ENCODE peak calls at places on chromosomes 11 and 22, in eight cellular contexts. P, V, L, I, F, J, H and O are unnamed samples.

GRCh38 chr11:64226507-64227051 is 505 bp downstream of the NUDT22 start:
- DNase-seq in F (peak), L (no peak), I (no peak), V (no peak), J (no peak), H (no peak), P (peak), O (no peak)

GRCh38 chr11:63020671-63021255 is 5.1 kb upstream of the SLC22A8 start:
- DNase-seq in F (peak), H (no peak), P (no peak), J (peak), I (no peak), L (no peak), V (no peak), O (no peak)

GRCh38 chr22:37179126-37179470 is 8.9 kb downstream of the C1QTNF6 start:
- DNase-seq in P (peak), V (no peak), F (no peak), I (no peak), J (no peak), L (no peak), H (no peak), O (no peak)

GRCh38 chr11:127651888-127652221 is 651.3 kb upstream of the KIRREL3 start:
- DNase-seq in V (no peak), L (no peak), H (no peak), J (no peak), I (peak), P (no peak), F (no peak), O (no peak)

GRCh38 chr22:36191106-36191836 is 10.3 kb downstream of the APOL4 start:
- DNase-seq in F (no peak), J (no peak), P (no peak), H (peak), V (peak), L (peak), I (no peak), O (peak)

GRCh38 chr22:48919187-48919590 is 908.5 kb downstream of the BRD1 start:
- DNase-seq in F (no peak), J (no peak), H (no peak), V (peak), I (no peak), L (no peak), P (peak), O (no peak)

GRCh38 chr11:45333506-45333971 is 47.4 kb upstream of the SYT13 start:
- DNase-seq in V (no peak), J (peak), H (peak), P (no peak), L (peak), I (peak), F (peak), O (peak)

GRCh38 chr11:128565881-128566280 is 21.5 kb downstream of the ETS1 start:
- DNase-seq in H (no peak), P (no peak), J (no peak), F (no peak), L (no peak), V (no peak), I (no peak), O (no peak)

GRCh38 chr11:33694346-33695050 is 6.1 kb downstream of the C11orf91 start:
- DNase-seq in V (no peak), F (no peak), I (no peak), P (no peak), J (no peak), H (no peak), L (no peak), O (no peak)

GRCh38 chr11:110305169-110306018 is 9.0 kb upstream of the RDX start:
- DNase-seq in J (peak), F (no peak), I (no peak), V (no peak), P (no peak), L (peak), H (peak), O (no peak)

GRCh38 chr11:86069408-86070086 is 663 bp upstream of the PICALM start:
- DNase-seq in H (peak), P (no peak), J (peak), L (peak), F (no peak), V (no peak), I (peak), O (peak)

GRCh38 chr11:63666874-63667273 is 4.3 kb downstream of the ATL3 start:
- DNase-seq in J (no peak), H (peak), V (no peak), P (no peak), F (no peak), L (peak), I (peak), O (peak)

GRCh38 chr11:46335271-46335670 is 12.0 kb upstream of the DGKZ start:
- DNase-seq in P (no peak), V (no peak), J (no peak), L (no peak), F (no peak), I (no peak), H (no peak), O (no peak)

GRCh38 chr11:124277809-124278208 is 21.6 kb downstream of the OR8G5 start:
- DNase-seq in I (no peak), F (no peak), L (no peak), J (no peak), P (no peak), V (no peak), H (peak), O (no peak)

GRCh38 chr11:47489395-47489755 is 40.4 kb upstream of the RAPSN start:
- DNase-seq in I (no peak), L (peak), V (no peak), F (no peak), J (no peak), H (no peak), P (no peak), O (no peak)

GRCh38 chr11:5229388-5229787 is 2.5 kb upstream of the HBB start:
- DNase-seq in F (no peak), J (no peak), L (no peak), V (no peak), H (no peak), I (no peak), P (no peak), O (no peak)

GRCh38 chr11:118998822-118999221 is 884 bp downstream of the CENATAC start:
- DNase-seq in V (no peak), J (peak), I (peak), F (no peak), P (no peak), H (peak), L (peak), O (peak)

GRCh38 chr11:114571712-114572111 is 12.0 kb upstream of the NXPE1 start:
- DNase-seq in L (no peak), F (peak), H (no peak), J (no peak), I (no peak), P (no peak), V (no peak), O (no peak)

GRCh38 chr22:36430863-36431262 is 43.1 kb upstream of the MYH9 start:
- DNase-seq in P (no peak), L (no peak), F (no peak), H (no peak), J (peak), V (no peak), I (peak), O (no peak)

GRCh38 chr11:76215946-76216345 is 9.6 kb upstream of the WNT11 start:
- DNase-seq in H (no peak), I (peak), V (no peak), P (no peak), J (no peak), L (peak), F (no peak), O (peak)

GRCh38 chr22:36853407-36854099 is 7.3 kb upstream of the NCF4 start:
- DNase-seq in I (peak), J (peak), H (peak), V (peak), F (peak), P (peak), L (peak), O (peak)

GRCh38 chr11:104001474-104001873 is 35.0 kb upstream of the DDI1 start:
- DNase-seq in P (no peak), V (no peak), L (peak), I (peak), H (peak), J (no peak), F (no peak), O (no peak)

GRCh38 chr22:33957086-33957485 is 36.8 kb upstream of the LARGE1 start:
- DNase-seq in J (no peak), H (no peak), L (no peak), I (no peak), V (no peak), P (no peak), F (no peak), O (no peak)

GRCh38 chr11:30328676-30329075 is 5.8 kb downstream of the ARL14EP start:
- DNase-seq in F (no peak), P (no peak), J (no peak), V (no peak), I (no peak), H (peak), L (peak), O (peak)

GRCh38 chr11:68840661-68841653 is 759 bp downstream of the CPT1A start:
- DNase-seq in I (no peak), L (peak), P (peak), V (peak), J (peak), H (peak), F (no peak), O (no peak)

GRCh38 chr11:43905788-43906187 is 25.2 kb downstream of the ALKBH3 start:
- DNase-seq in F (no peak), V (no peak), I (peak), J (no peak), P (no peak), L (peak), H (peak), O (peak)

GRCh38 chr11:123729602-123730001 is 11.9 kb downstream of the ZNF202 start:
- DNase-seq in P (no peak), I (no peak), J (no peak), L (peak), V (no peak), H (no peak), F (no peak), O (peak)

GRCh38 chr11:108997826-108998225 is 333.0 kb downstream of the DDX10 start:
- DNase-seq in J (no peak), F (no peak), H (no peak), P (no peak), V (no peak), L (no peak), I (no peak), O (no peak)

GRCh38 chr11:8229299-8230177 is 34.1 kb downstream of the LMO1 start:
- DNase-seq in I (no peak), V (no peak), H (peak), L (no peak), J (no peak), F (no peak), P (peak), O (no peak)

DNA sequence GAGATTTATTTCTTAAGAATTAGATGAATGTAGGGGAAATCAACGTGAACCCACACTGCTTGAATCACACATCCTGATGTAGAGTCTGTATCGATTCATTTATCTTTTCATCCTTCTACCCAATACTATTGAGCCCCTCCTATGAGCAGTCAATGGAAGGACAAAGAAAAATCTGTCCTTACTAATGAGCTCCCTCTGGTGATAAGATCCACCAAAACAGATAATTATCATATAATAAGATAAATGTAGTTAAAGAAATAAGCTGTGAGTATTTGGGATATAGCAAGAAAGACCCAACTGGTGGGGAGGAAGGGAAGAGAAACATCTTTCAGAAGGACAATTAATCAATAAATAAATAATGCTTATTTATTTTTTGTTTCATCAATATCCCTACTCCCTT is 385.1 kb upstream of the CCDC90B start:
- DNase-seq in L (peak), H (no peak), P (no peak), I (no peak), F (no peak), J (no peak), V (no peak), O (peak)
- TF ChIP-seq CTCF in L (peak), H (no peak), P (peak), I (no peak), F (no peak), J (no peak), V (no peak), O (peak)

DNA sequence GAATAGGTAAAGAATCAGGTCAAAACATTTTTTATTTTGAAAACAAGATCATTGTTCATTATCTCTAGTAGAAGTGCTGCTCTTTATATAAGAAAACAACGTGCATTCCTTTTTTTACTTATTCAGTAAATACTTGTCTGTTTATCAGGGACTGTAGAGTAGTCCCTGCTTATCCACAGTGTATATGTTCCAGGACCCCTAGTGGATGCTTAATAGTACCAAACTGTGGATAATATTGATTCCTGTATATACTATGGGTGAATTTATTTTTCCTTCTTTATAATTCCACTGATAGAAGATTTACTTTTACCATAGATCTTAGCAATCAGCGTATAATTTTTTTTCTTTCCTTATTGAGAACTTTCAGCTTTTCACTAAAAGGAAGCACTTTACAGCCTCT is 32.6 kb downstream of the CEP295 start:
- DNase-seq in V (no peak), I (no peak), P (no peak), L (no peak), J (peak), F (no peak), H (peak), O (no peak)
- TF ChIP-seq CTCF in V (no peak), I (peak), P (no peak), L (peak), J (peak), F (no peak), H (peak), O (peak)

DNA sequence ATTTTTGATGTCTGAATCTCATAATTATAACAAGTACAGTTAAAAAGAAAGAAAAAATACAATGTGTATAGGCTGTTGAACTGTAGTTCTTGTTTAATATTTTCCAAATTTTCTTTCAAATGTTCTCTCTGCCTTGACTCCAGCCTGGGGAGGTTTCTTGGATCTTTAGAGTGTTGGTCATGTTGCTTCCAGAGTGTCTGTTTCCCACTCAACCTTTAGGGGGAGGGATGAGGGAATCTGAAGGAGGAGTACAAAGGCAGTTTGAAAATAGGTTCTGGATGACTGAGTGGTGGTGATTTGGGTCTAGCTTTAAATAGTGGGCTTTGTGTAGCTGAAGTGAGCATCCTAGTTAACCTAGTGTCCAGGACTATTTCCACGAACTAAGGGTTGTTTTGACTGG is 2.0 kb downstream of the CTNND1 start:
- DNase-seq in I (peak), J (no peak), F (no peak), H (peak), L (peak), V (no peak), P (no peak), O (peak)
- TF ChIP-seq CTCF in I (peak), J (peak), F (no peak), H (peak), L (peak), V (peak), P (peak), O (peak)

GRCh38 chr11:1854949-1855885 is 2.3 kb downstream of the LSP1 start:
- DNase-seq in I (no peak), L (no peak), V (no peak), F (peak), H (no peak), P (no peak), J (no peak), O (no peak)
- TF ChIP-seq CTCF in I (no peak), L (no peak), V (no peak), F (no peak), H (no peak), P (no peak), J (no peak), O (no peak)